ENCODE peak calls at places on chromosomes 5 and 9, in five cellular contexts. One of them, this sample, is unnamed.

GRCh38 chr5:1817261-1818043 is 16.2 kb downstream of the NDUFS6 start:
- DNase-seq in activated CD4-positive, alpha-beta T cell treated with anti-CD3 and anti-CD28 coated beads, Interleukin-2, amount 10 ng/mL, durations not matched to agents 7 days and 5 days: no peak
- DNase-seq in aorta: peak; percentile 35
- DNase-seq in SJSA1: no peak
- DNase-seq in stimulated activated CD4-positive, alpha-beta T cell treated with anti-CD3 and anti-CD28 coated beads, Interleukin-2, amount 100 ng/mL, for 48 hours: no peak
- DNase-seq in this sample: peak; percentile 63

GRCh38 chr9:137487454-137488329 is 28.6 kb upstream of the NSMF start:
- DNase-seq in activated CD4-positive, alpha-beta T cell treated with anti-CD3 and anti-CD28 coated beads, Interleukin-2, amount 10 ng/mL, durations not matched to agents 7 days and 5 days: no peak
- DNase-seq in aorta: peak; percentile 61
- DNase-seq in SJSA1: no peak
- DNase-seq in stimulated activated CD4-positive, alpha-beta T cell treated with anti-CD3 and anti-CD28 coated beads, Interleukin-2, amount 100 ng/mL, for 48 hours: no peak
- DNase-seq in this sample: no peak

GRCh38 chr9:35341021-35341420 is 148.9 kb upstream of the RUSC2 start:
- DNase-seq in activated CD4-positive, alpha-beta T cell treated with anti-CD3 and anti-CD28 coated beads, Interleukin-2, amount 10 ng/mL, durations not matched to agents 7 days and 5 days: no peak
- DNase-seq in aorta: no peak
- DNase-seq in SJSA1: no peak
- DNase-seq in stimulated activated CD4-positive, alpha-beta T cell treated with anti-CD3 and anti-CD28 coated beads, Interleukin-2, amount 100 ng/mL, for 48 hours: no peak
- DNase-seq in this sample: no peak

GRCh38 chr5:59367791-59368394 is 525.6 kb downstream of the PDE4D start:
- DNase-seq in activated CD4-positive, alpha-beta T cell treated with anti-CD3 and anti-CD28 coated beads, Interleukin-2, amount 10 ng/mL, durations not matched to agents 7 days and 5 days: peak; percentile 60
- DNase-seq in aorta: peak; percentile 77
- DNase-seq in SJSA1: peak; percentile 46
- DNase-seq in stimulated activated CD4-positive, alpha-beta T cell treated with anti-CD3 and anti-CD28 coated beads, Interleukin-2, amount 100 ng/mL, for 48 hours: peak; percentile 39
- DNase-seq in this sample: peak; percentile 62

GRCh38 chr5:10564838-10565784 is 1.2 kb downstream of the ANKRD33B start:
- DNase-seq in activated CD4-positive, alpha-beta T cell treated with anti-CD3 and anti-CD28 coated beads, Interleukin-2, amount 10 ng/mL, durations not matched to agents 7 days and 5 days: no peak
- DNase-seq in aorta: peak; percentile 83
- DNase-seq in SJSA1: no peak
- DNase-seq in stimulated activated CD4-positive, alpha-beta T cell treated with anti-CD3 and anti-CD28 coated beads, Interleukin-2, amount 100 ng/mL, for 48 hours: no peak
- DNase-seq in this sample: no peak

GRCh38 chr9:33748633-33749304 is 46.6 kb upstream of the PRSS3 start:
- DNase-seq in activated CD4-positive, alpha-beta T cell treated with anti-CD3 and anti-CD28 coated beads, Interleukin-2, amount 10 ng/mL, durations not matched to agents 7 days and 5 days: peak; percentile 48
- DNase-seq in aorta: no peak
- DNase-seq in SJSA1: no peak
- DNase-seq in stimulated activated CD4-positive, alpha-beta T cell treated with anti-CD3 and anti-CD28 coated beads, Interleukin-2, amount 100 ng/mL, for 48 hours: no peak
- DNase-seq in this sample: no peak

GRCh38 chr5:90264930-90265857 is 144.4 kb downstream of the CETN3 start:
- DNase-seq in activated CD4-positive, alpha-beta T cell treated with anti-CD3 and anti-CD28 coated beads, Interleukin-2, amount 10 ng/mL, durations not matched to agents 7 days and 5 days: peak; percentile 64
- DNase-seq in aorta: peak; percentile 80
- DNase-seq in SJSA1: peak; percentile 57
- DNase-seq in stimulated activated CD4-positive, alpha-beta T cell treated with anti-CD3 and anti-CD28 coated beads, Interleukin-2, amount 100 ng/mL, for 48 hours: peak; percentile 40
- DNase-seq in this sample: no peak

GRCh38 chr9:72817413-72817812 is 135.4 kb downstream of the ALDH1A1 start:
- DNase-seq in activated CD4-positive, alpha-beta T cell treated with anti-CD3 and anti-CD28 coated beads, Interleukin-2, amount 10 ng/mL, durations not matched to agents 7 days and 5 days: no peak
- DNase-seq in aorta: no peak
- DNase-seq in SJSA1: no peak
- DNase-seq in stimulated activated CD4-positive, alpha-beta T cell treated with anti-CD3 and anti-CD28 coated beads, Interleukin-2, amount 100 ng/mL, for 48 hours: no peak
- DNase-seq in this sample: no peak

GRCh38 chr5:25754895-25755294 is 1110.1 kb upstream of the CDH10 start:
- DNase-seq in activated CD4-positive, alpha-beta T cell treated with anti-CD3 and anti-CD28 coated beads, Interleukin-2, amount 10 ng/mL, durations not matched to agents 7 days and 5 days: no peak
- DNase-seq in aorta: no peak
- DNase-seq in SJSA1: no peak
- DNase-seq in stimulated activated CD4-positive, alpha-beta T cell treated with anti-CD3 and anti-CD28 coated beads, Interleukin-2, amount 100 ng/mL, for 48 hours: no peak
- DNase-seq in this sample: no peak

GRCh38 chr9:93686880-93687236 is 110.5 kb downstream of the PHF2 start:
- DNase-seq in activated CD4-positive, alpha-beta T cell treated with anti-CD3 and anti-CD28 coated beads, Interleukin-2, amount 10 ng/mL, durations not matched to agents 7 days and 5 days: peak; percentile 3
- DNase-seq in aorta: no peak
- DNase-seq in SJSA1: peak; percentile 30
- DNase-seq in stimulated activated CD4-positive, alpha-beta T cell treated with anti-CD3 and anti-CD28 coated beads, Interleukin-2, amount 100 ng/mL, for 48 hours: no peak
- DNase-seq in this sample: no peak

GRCh38 chr9:2722715-2723114 is 5.4 kb downstream of the KCNV2 start:
- DNase-seq in activated CD4-positive, alpha-beta T cell treated with anti-CD3 and anti-CD28 coated beads, Interleukin-2, amount 10 ng/mL, durations not matched to agents 7 days and 5 days: peak; percentile 29
- DNase-seq in aorta: no peak
- DNase-seq in SJSA1: no peak
- DNase-seq in stimulated activated CD4-positive, alpha-beta T cell treated with anti-CD3 and anti-CD28 coated beads, Interleukin-2, amount 100 ng/mL, for 48 hours: no peak
- DNase-seq in this sample: no peak

GRCh38 chr5:113606298-113607134 is 93.0 kb downstream of the YTHDC2 start:
- DNase-seq in activated CD4-positive, alpha-beta T cell treated with anti-CD3 and anti-CD28 coated beads, Interleukin-2, amount 10 ng/mL, durations not matched to agents 7 days and 5 days: peak; percentile 64
- DNase-seq in aorta: no peak
- DNase-seq in SJSA1: peak; percentile 63
- DNase-seq in stimulated activated CD4-positive, alpha-beta T cell treated with anti-CD3 and anti-CD28 coated beads, Interleukin-2, amount 100 ng/mL, for 48 hours: peak; percentile 24
- DNase-seq in this sample: no peak

GRCh38 chr5:137858223-137858916 is 9.3 kb upstream of the MYOT start:
- DNase-seq in activated CD4-positive, alpha-beta T cell treated with anti-CD3 and anti-CD28 coated beads, Interleukin-2, amount 10 ng/mL, durations not matched to agents 7 days and 5 days: no peak
- DNase-seq in aorta: no peak
- DNase-seq in SJSA1: no peak
- DNase-seq in stimulated activated CD4-positive, alpha-beta T cell treated with anti-CD3 and anti-CD28 coated beads, Interleukin-2, amount 100 ng/mL, for 48 hours: no peak
- DNase-seq in this sample: no peak

GRCh38 chr9:75146229-75146628 is 57.9 kb downstream of the OSTF1 start:
- DNase-seq in activated CD4-positive, alpha-beta T cell treated with anti-CD3 and anti-CD28 coated beads, Interleukin-2, amount 10 ng/mL, durations not matched to agents 7 days and 5 days: no peak
- DNase-seq in aorta: no peak
- DNase-seq in SJSA1: no peak
- DNase-seq in stimulated activated CD4-positive, alpha-beta T cell treated with anti-CD3 and anti-CD28 coated beads, Interleukin-2, amount 100 ng/mL, for 48 hours: no peak
- DNase-seq in this sample: no peak

GRCh38 chr9:82490019-82490499 is 501.5 kb downstream of the SPATA31D1 start:
- DNase-seq in activated CD4-positive, alpha-beta T cell treated with anti-CD3 and anti-CD28 coated beads, Interleukin-2, amount 10 ng/mL, durations not matched to agents 7 days and 5 days: no peak
- DNase-seq in aorta: no peak
- DNase-seq in SJSA1: no peak
- DNase-seq in stimulated activated CD4-positive, alpha-beta T cell treated with anti-CD3 and anti-CD28 coated beads, Interleukin-2, amount 100 ng/mL, for 48 hours: no peak
- DNase-seq in this sample: no peak

GRCh38 chr9:16214677-16215076 is 655.8 kb downstream of the BNC2 start:
- DNase-seq in activated CD4-positive, alpha-beta T cell treated with anti-CD3 and anti-CD28 coated beads, Interleukin-2, amount 10 ng/mL, durations not matched to agents 7 days and 5 days: no peak
- DNase-seq in aorta: no peak
- DNase-seq in SJSA1: no peak
- DNase-seq in stimulated activated CD4-positive, alpha-beta T cell treated with anti-CD3 and anti-CD28 coated beads, Interleukin-2, amount 100 ng/mL, for 48 hours: no peak
- DNase-seq in this sample: no peak

GRCh38 chr5:43256261-43256966 is 56.8 kb downstream of the HMGCS1 start:
- DNase-seq in activated CD4-positive, alpha-beta T cell treated with anti-CD3 and anti-CD28 coated beads, Interleukin-2, amount 10 ng/mL, durations not matched to agents 7 days and 5 days: no peak
- DNase-seq in aorta: no peak
- DNase-seq in SJSA1: no peak
- DNase-seq in stimulated activated CD4-positive, alpha-beta T cell treated with anti-CD3 and anti-CD28 coated beads, Interleukin-2, amount 100 ng/mL, for 48 hours: no peak
- DNase-seq in this sample: no peak

GRCh38 chr9:859251-859650 is 17.8 kb downstream of the DMRT1 start:
- DNase-seq in activated CD4-positive, alpha-beta T cell treated with anti-CD3 and anti-CD28 coated beads, Interleukin-2, amount 10 ng/mL, durations not matched to agents 7 days and 5 days: no peak
- DNase-seq in aorta: no peak
- DNase-seq in SJSA1: no peak
- DNase-seq in stimulated activated CD4-positive, alpha-beta T cell treated with anti-CD3 and anti-CD28 coated beads, Interleukin-2, amount 100 ng/mL, for 48 hours: no peak
- DNase-seq in this sample: no peak

GRCh38 chr9:111294691-111295451 is 35.2 kb downstream of the OR2K2 start:
- DNase-seq in activated CD4-positive, alpha-beta T cell treated with anti-CD3 and anti-CD28 coated beads, Interleukin-2, amount 10 ng/mL, durations not matched to agents 7 days and 5 days: no peak
- DNase-seq in aorta: no peak
- DNase-seq in SJSA1: no peak
- DNase-seq in stimulated activated CD4-positive, alpha-beta T cell treated with anti-CD3 and anti-CD28 coated beads, Interleukin-2, amount 100 ng/mL, for 48 hours: no peak
- DNase-seq in this sample: no peak

GRCh38 chr9:127333326-127334064 is 63.5 kb upstream of the SLC2A8 start:
- DNase-seq in activated CD4-positive, alpha-beta T cell treated with anti-CD3 and anti-CD28 coated beads, Interleukin-2, amount 10 ng/mL, durations not matched to agents 7 days and 5 days: no peak
- DNase-seq in aorta: no peak
- DNase-seq in SJSA1: no peak
- DNase-seq in stimulated activated CD4-positive, alpha-beta T cell treated with anti-CD3 and anti-CD28 coated beads, Interleukin-2, amount 100 ng/mL, for 48 hours: no peak
- DNase-seq in this sample: no peak

GRCh38 chr5:110644357-110644756 is 82.1 kb downstream of the TMEM232 start:
- DNase-seq in activated CD4-positive, alpha-beta T cell treated with anti-CD3 and anti-CD28 coated beads, Interleukin-2, amount 10 ng/mL, durations not matched to agents 7 days and 5 days: no peak
- DNase-seq in aorta: no peak
- DNase-seq in SJSA1: no peak
- DNase-seq in stimulated activated CD4-positive, alpha-beta T cell treated with anti-CD3 and anti-CD28 coated beads, Interleukin-2, amount 100 ng/mL, for 48 hours: no peak
- DNase-seq in this sample: no peak